ENCODE peak calls at places on chromosomes 7 and 10, in nine cellular contexts. One of them, this sample, is unnamed.

GRCh38 chr10:74801447-74801846 is 25.0 kb upstream of the KAT6B start:
- DNase-seq in fibroblast of pulmonary artery: no peak
- DNase-seq in GM12865: no peak
- DNase-seq in upper lobe of right lung: no peak
- DNase-seq in foreskin fibroblast: no peak
- DNase-seq in IMR-90: no peak
- DNase-seq in brain microvascular endothelial cell: no peak
- DNase-seq in uterus: no peak
- DNase-seq in HepG2: no peak
- DNase-seq in this sample: no peak

GRCh38 chr10:21528452-21529235 is 3.2 kb upstream of the SKIDA1 start:
- DNase-seq in HepG2: no peak
- DNase-seq in uterus: no peak
- DNase-seq in IMR-90: no peak
- DNase-seq in fibroblast of pulmonary artery: no peak
- DNase-seq in upper lobe of right lung: no peak
- DNase-seq in foreskin fibroblast: no peak
- DNase-seq in GM12865: no peak
- DNase-seq in brain microvascular endothelial cell: no peak
- DNase-seq in this sample: no peak

GRCh38 chr7:138625849-138626230 is 75.3 kb downstream of the SVOPL start:
- DNase-seq in uterus: no peak
- DNase-seq in upper lobe of right lung: no peak
- DNase-seq in IMR-90: no peak
- DNase-seq in brain microvascular endothelial cell: no peak
- DNase-seq in HepG2: no peak
- DNase-seq in foreskin fibroblast: no peak
- DNase-seq in GM12865: no peak
- DNase-seq in fibroblast of pulmonary artery: no peak
- DNase-seq in this sample: no peak

GRCh38 chr7:121113288-121113687 is 124.8 kb downstream of the CPED1 start:
- DNase-seq in foreskin fibroblast: no peak
- DNase-seq in GM12865: no peak
- DNase-seq in uterus: no peak
- DNase-seq in HepG2: no peak
- DNase-seq in upper lobe of right lung: no peak
- DNase-seq in brain microvascular endothelial cell: peak; percentile 25
- DNase-seq in fibroblast of pulmonary artery: peak; percentile 20
- DNase-seq in IMR-90: peak; percentile 70
- DNase-seq in this sample: no peak

GRCh38 chr10:114821293-114821914 is at the start of gene FHIP2A:
- DNase-seq in HepG2: peak; percentile 43
- DNase-seq in foreskin fibroblast: peak; percentile 93
- DNase-seq in GM12865: peak; percentile 85
- DNase-seq in brain microvascular endothelial cell: peak; percentile 58
- DNase-seq in fibroblast of pulmonary artery: peak; percentile 74
- DNase-seq in uterus: peak; percentile 81
- DNase-seq in upper lobe of right lung: peak; percentile 92
- DNase-seq in IMR-90: peak; percentile 66
- DNase-seq in this sample: no peak

GRCh38 chr7:136033413-136034031 is 56.4 kb upstream of the MTPN start:
- DNase-seq in uterus: peak; percentile 76
- DNase-seq in IMR-90: no peak
- DNase-seq in GM12865: no peak
- DNase-seq in foreskin fibroblast: no peak
- DNase-seq in HepG2: no peak
- DNase-seq in fibroblast of pulmonary artery: no peak
- DNase-seq in brain microvascular endothelial cell: no peak
- DNase-seq in upper lobe of right lung: no peak
- DNase-seq in this sample: no peak

GRCh38 chr7:107661081-107661864 is 645 bp downstream of the SLC26A4 start:
- DNase-seq in IMR-90: peak; percentile 45
- DNase-seq in fibroblast of pulmonary artery: peak; percentile 59
- DNase-seq in brain microvascular endothelial cell: no peak
- DNase-seq in foreskin fibroblast: peak; percentile 78
- DNase-seq in HepG2: peak; percentile 37
- DNase-seq in upper lobe of right lung: peak; percentile 78
- DNase-seq in uterus: peak; percentile 45
- DNase-seq in GM12865: peak; percentile 57
- DNase-seq in this sample: no peak

GRCh38 chr7:112272921-112273561 is 66.5 kb downstream of the ZNF277 start:
- DNase-seq in HepG2: no peak
- DNase-seq in brain microvascular endothelial cell: no peak
- DNase-seq in upper lobe of right lung: peak; percentile 65
- DNase-seq in fibroblast of pulmonary artery: peak; percentile 16
- DNase-seq in uterus: no peak
- DNase-seq in foreskin fibroblast: peak; percentile 29
- DNase-seq in IMR-90: no peak
- DNase-seq in GM12865: peak; percentile 33
- DNase-seq in this sample: no peak

GRCh38 chr10:7445474-7446135 is 34.8 kb upstream of the SFMBT2 start:
- DNase-seq in IMR-90: no peak
- DNase-seq in upper lobe of right lung: no peak
- DNase-seq in HepG2: no peak
- DNase-seq in brain microvascular endothelial cell: no peak
- DNase-seq in foreskin fibroblast: no peak
- DNase-seq in GM12865: peak; percentile 52
- DNase-seq in fibroblast of pulmonary artery: no peak
- DNase-seq in uterus: no peak
- DNase-seq in this sample: no peak

GRCh38 chr7:39300276-39300675 is 265.9 kb upstream of the YAE1 start:
- DNase-seq in foreskin fibroblast: no peak
- DNase-seq in GM12865: no peak
- DNase-seq in HepG2: no peak
- DNase-seq in upper lobe of right lung: peak; percentile 79
- DNase-seq in uterus: no peak
- DNase-seq in fibroblast of pulmonary artery: no peak
- DNase-seq in brain microvascular endothelial cell: no peak
- DNase-seq in IMR-90: no peak
- DNase-seq in this sample: no peak

GRCh38 chr10:34644245-34644644 is 170.9 kb downstream of the PARD3 start:
- DNase-seq in GM12865: no peak
- DNase-seq in foreskin fibroblast: no peak
- DNase-seq in uterus: no peak
- DNase-seq in fibroblast of pulmonary artery: no peak
- DNase-seq in HepG2: no peak
- DNase-seq in upper lobe of right lung: no peak
- DNase-seq in brain microvascular endothelial cell: no peak
- DNase-seq in IMR-90: no peak
- DNase-seq in this sample: no peak
- TF ChIP-seq CTCF in GM12865: no peak
- TF ChIP-seq CTCF in foreskin fibroblast: no peak
- TF ChIP-seq CTCF in uterus: no peak
- TF ChIP-seq CTCF in fibroblast of pulmonary artery: no peak
- TF ChIP-seq CTCF in HepG2: no peak
- TF ChIP-seq CTCF in upper lobe of right lung: no peak
- TF ChIP-seq CTCF in brain microvascular endothelial cell: no peak
- TF ChIP-seq CTCF in IMR-90: no peak
- TF ChIP-seq CTCF in this sample: no peak

GRCh38 chr7:101172005-101172853 is 6.9 kb upstream of the VGF start:
- DNase-seq in HepG2: no peak
- DNase-seq in uterus: no peak
- DNase-seq in GM12865: no peak
- DNase-seq in brain microvascular endothelial cell: no peak
- DNase-seq in upper lobe of right lung: no peak
- DNase-seq in IMR-90: no peak
- DNase-seq in fibroblast of pulmonary artery: no peak
- DNase-seq in foreskin fibroblast: peak; percentile 26
- DNase-seq in this sample: no peak

GRCh38 chr7:101171442-101171837 is 6.1 kb upstream of the VGF start:
- DNase-seq in foreskin fibroblast: peak; percentile 56
- DNase-seq in HepG2: no peak
- DNase-seq in IMR-90: no peak
- DNase-seq in GM12865: no peak
- DNase-seq in upper lobe of right lung: no peak
- DNase-seq in brain microvascular endothelial cell: no peak
- DNase-seq in fibroblast of pulmonary artery: no peak
- DNase-seq in uterus: no peak
- DNase-seq in this sample: no peak

GRCh38 chr7:101169838-101170531 is 4.6 kb upstream of the VGF start:
- DNase-seq in foreskin fibroblast: peak; percentile 83
- DNase-seq in IMR-90: peak; percentile 60
- DNase-seq in GM12865: peak; percentile 70
- DNase-seq in upper lobe of right lung: peak; percentile 86
- DNase-seq in brain microvascular endothelial cell: peak; percentile 49
- DNase-seq in uterus: peak; percentile 67
- DNase-seq in HepG2: peak; percentile 31
- DNase-seq in fibroblast of pulmonary artery: peak; percentile 67
- DNase-seq in this sample: no peak

GRCh38 chr7:101169110-101169837 is 3.9 kb upstream of the VGF start:
- DNase-seq in upper lobe of right lung: no peak
- DNase-seq in GM12865: no peak
- DNase-seq in HepG2: no peak
- DNase-seq in uterus: no peak
- DNase-seq in fibroblast of pulmonary artery: no peak
- DNase-seq in brain microvascular endothelial cell: no peak
- DNase-seq in foreskin fibroblast: peak; percentile 21
- DNase-seq in IMR-90: no peak
- DNase-seq in this sample: no peak

GRCh38 chr7:101170617-101171441 is 5.5 kb upstream of the VGF start:
- DNase-seq in IMR-90: no peak
- DNase-seq in upper lobe of right lung: no peak
- DNase-seq in foreskin fibroblast: peak; percentile 31
- DNase-seq in HepG2: no peak
- DNase-seq in brain microvascular endothelial cell: no peak
- DNase-seq in fibroblast of pulmonary artery: no peak
- DNase-seq in GM12865: no peak
- DNase-seq in uterus: no peak
- DNase-seq in this sample: no peak
- H3K4me3 ChIP-seq in IMR-90: no peak overlapping the region
- H3K4me3 ChIP-seq in upper lobe of right lung: no peak overlapping the region
- H3K4me3 ChIP-seq in foreskin fibroblast: no peak overlapping the region
- H3K4me3 ChIP-seq in HepG2: no peak overlapping the region
- H3K4me3 ChIP-seq in brain microvascular endothelial cell: no peak overlapping the region
- H3K4me3 ChIP-seq in fibroblast of pulmonary artery: no peak overlapping the region
- H3K4me3 ChIP-seq in GM12865: no peak overlapping the region
- H3K4me3 ChIP-seq in uterus: no peak overlapping the region
- H3K4me3 ChIP-seq in this sample: no peak overlapping the region

DNA sequence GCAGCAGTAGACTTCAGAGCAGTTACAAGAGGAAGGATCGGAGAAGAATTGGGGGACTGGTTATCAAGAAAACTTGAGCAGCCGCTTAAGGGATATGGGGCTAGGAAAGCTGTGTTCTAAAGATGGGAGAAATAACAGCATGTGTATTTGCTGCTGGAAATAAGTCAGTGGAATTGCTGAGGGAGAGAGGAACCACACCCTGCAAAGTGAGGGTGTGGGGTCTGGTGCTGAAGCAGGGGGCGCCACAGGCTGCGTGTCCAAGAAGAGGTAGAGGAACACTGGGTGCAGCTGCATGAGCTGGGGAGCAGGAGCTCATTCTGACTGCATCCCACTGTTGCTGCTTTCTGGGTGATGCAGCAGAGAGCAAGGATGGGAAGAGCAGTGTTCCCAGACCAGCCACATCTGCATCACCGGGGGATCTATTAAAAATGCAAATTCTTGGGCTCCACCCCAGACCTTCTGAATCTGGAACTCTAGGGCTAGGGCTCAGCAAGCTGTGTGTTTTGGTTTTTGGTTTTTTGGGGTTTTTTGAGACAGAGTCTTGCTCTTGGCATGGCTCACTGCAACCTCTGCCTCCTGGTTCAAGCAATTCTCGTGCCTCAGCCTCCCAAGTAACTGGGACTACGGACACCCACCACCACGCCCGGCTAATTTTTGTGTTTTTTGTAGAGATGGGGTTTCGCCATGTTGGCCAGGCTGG is 97.1 kb upstream of the DNAJB6 start:
- DNase-seq in IMR-90: no peak
- DNase-seq in foreskin fibroblast: no peak
- DNase-seq in brain microvascular endothelial cell: no peak
- DNase-seq in GM12865: no peak
- DNase-seq in upper lobe of right lung: no peak
- DNase-seq in uterus: no peak
- DNase-seq in HepG2: no peak
- DNase-seq in fibroblast of pulmonary artery: no peak
- DNase-seq in this sample: no peak
- TF ChIP-seq CTCF in IMR-90: no peak
- TF ChIP-seq CTCF in foreskin fibroblast: no peak
- TF ChIP-seq CTCF in brain microvascular endothelial cell: no peak
- TF ChIP-seq CTCF in GM12865: no peak
- TF ChIP-seq CTCF in upper lobe of right lung: no peak
- TF ChIP-seq CTCF in uterus: no peak
- TF ChIP-seq CTCF in HepG2: no peak
- TF ChIP-seq CTCF in fibroblast of pulmonary artery: no peak
- TF ChIP-seq CTCF in this sample: no peak

GRCh38 chr7:157018328-157018996 is 8.0 kb upstream of the MNX1 start:
- DNase-seq in fibroblast of pulmonary artery: no peak
- DNase-seq in upper lobe of right lung: peak; percentile 51
- DNase-seq in IMR-90: no peak
- DNase-seq in brain microvascular endothelial cell: no peak
- DNase-seq in uterus: no peak
- DNase-seq in HepG2: no peak
- DNase-seq in foreskin fibroblast: peak; percentile 18
- DNase-seq in GM12865: no peak
- DNase-seq in this sample: no peak

GRCh38 chr7:157019718-157020451 is 9.4 kb upstream of the MNX1 start:
- DNase-seq in upper lobe of right lung: peak; percentile 40
- DNase-seq in brain microvascular endothelial cell: no peak
- DNase-seq in IMR-90: no peak
- DNase-seq in uterus: no peak
- DNase-seq in fibroblast of pulmonary artery: no peak
- DNase-seq in foreskin fibroblast: no peak
- DNase-seq in HepG2: no peak
- DNase-seq in GM12865: no peak
- DNase-seq in this sample: no peak

GRCh38 chr7:157017639-157018327 is 7.3 kb upstream of the MNX1 start:
- DNase-seq in upper lobe of right lung: peak; percentile 54
- DNase-seq in HepG2: no peak
- DNase-seq in foreskin fibroblast: no peak
- DNase-seq in IMR-90: no peak
- DNase-seq in brain microvascular endothelial cell: no peak
- DNase-seq in GM12865: no peak
- DNase-seq in fibroblast of pulmonary artery: no peak
- DNase-seq in uterus: no peak
- DNase-seq in this sample: no peak

GRCh38 chr7:157020514-157021070 is 10.1 kb upstream of the MNX1 start:
- DNase-seq in brain microvascular endothelial cell: no peak
- DNase-seq in uterus: no peak
- DNase-seq in foreskin fibroblast: no peak
- DNase-seq in upper lobe of right lung: peak; percentile 52
- DNase-seq in GM12865: no peak
- DNase-seq in HepG2: no peak
- DNase-seq in IMR-90: no peak
- DNase-seq in fibroblast of pulmonary artery: no peak
- DNase-seq in this sample: no peak

DNA sequence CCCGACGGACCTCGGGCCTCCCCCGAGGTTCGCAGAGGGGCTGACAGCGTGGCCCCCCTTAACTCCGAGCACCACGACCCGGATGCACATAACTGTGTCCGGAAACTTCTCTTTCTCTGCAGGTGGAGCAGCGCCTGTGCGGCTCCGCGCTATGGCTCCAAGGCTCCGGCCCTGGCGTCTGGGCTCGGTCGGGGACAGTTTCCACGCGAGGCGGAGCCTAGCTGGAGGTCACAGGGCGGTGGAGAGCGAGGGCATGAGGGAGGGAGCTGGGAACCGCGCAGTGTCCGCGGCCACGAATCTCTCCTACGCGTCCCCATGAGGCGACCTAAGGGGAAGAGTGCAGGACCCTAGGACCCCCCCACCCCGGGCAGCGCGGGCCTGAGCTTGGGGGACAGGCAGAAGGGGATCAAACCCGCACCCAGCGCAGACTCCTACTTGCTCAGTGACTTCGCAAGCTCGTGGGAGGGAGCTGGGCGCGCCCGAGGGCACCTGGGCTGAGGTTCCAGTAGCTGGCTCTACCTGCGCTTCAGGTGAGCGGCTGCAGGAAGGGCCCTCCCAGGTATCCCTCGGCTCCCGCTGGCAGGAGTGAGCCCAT is 8.6 kb upstream of the MNX1 start:
- DNase-seq in brain microvascular endothelial cell: no peak
- DNase-seq in upper lobe of right lung: peak; percentile 56
- DNase-seq in IMR-90: no peak
- DNase-seq in foreskin fibroblast: no peak
- DNase-seq in fibroblast of pulmonary artery: no peak
- DNase-seq in HepG2: no peak
- DNase-seq in GM12865: no peak
- DNase-seq in uterus: no peak
- DNase-seq in this sample: no peak
- H3K4me3 ChIP-seq in brain microvascular endothelial cell: no peak overlapping the region
- H3K4me3 ChIP-seq in upper lobe of right lung: no peak overlapping the region
- H3K4me3 ChIP-seq in IMR-90: no peak overlapping the region
- H3K4me3 ChIP-seq in foreskin fibroblast: no peak overlapping the region
- H3K4me3 ChIP-seq in fibroblast of pulmonary artery: no peak overlapping the region
- H3K4me3 ChIP-seq in HepG2: peak overlapping the region; percentile 39
- H3K4me3 ChIP-seq in GM12865: no peak overlapping the region
- H3K4me3 ChIP-seq in uterus: no peak overlapping the region
- H3K4me3 ChIP-seq in this sample: no peak overlapping the region

This sample was measured in HFF-Myc.